ENCODE peak calls at places on chromosomes 1 and 21, in nine cellular contexts. P, W, S, D, I, T, M, U and J are unnamed samples.

GRCh38 chr1:184499626-184500025 is 112.8 kb downstream of the C1orf21 start:
- DNase-seq in I (no peak), P (no peak), S (no peak), W (no peak), T (no peak), M (no peak), D (no peak), U (no peak), J (no peak)

GRCh38 chr1:53520481-53520880 is 61.3 kb downstream of the DMRTB1 start:
- DNase-seq in I (no peak), S (no peak), W (no peak), P (no peak), M (no peak), T (no peak), D (no peak), U (no peak), J (no peak)

GRCh38 chr1:213683529-213683928 is 304.2 kb upstream of the PROX1 start:
- DNase-seq in U (no peak), P (no peak), S (no peak), W (no peak), M (no peak), D (no peak), I (no peak), T (no peak), J (no peak)

GRCh38 chr1:81800741-81801031 is at the start of gene ADGRL2:
- DNase-seq in T (no peak), U (no peak), D (no peak), M (peak), P (no peak), S (no peak), I (no peak), W (no peak), J (no peak)

GRCh38 chr1:214901718-214902117 is 180.8 kb upstream of the KCNK2 start:
- DNase-seq in T (no peak), S (peak), U (no peak), M (no peak), I (peak), D (no peak), W (peak), P (no peak), J (no peak)

GRCh38 chr21:41112740-41113692 is 54.9 kb upstream of the BACE2 start:
- DNase-seq in U (no peak), D (no peak), T (no peak), M (peak), I (no peak), W (no peak), S (no peak), P (no peak), J (peak)

GRCh38 chr1:156813750-156814570 is 2.7 kb downstream of the SH2D2A start:
- DNase-seq in S (peak), D (peak), U (no peak), I (peak), P (peak), W (peak), T (peak), M (no peak), J (peak)

GRCh38 chr1:179807691-179808485 is 64.8 kb downstream of the FAM163A start:
- DNase-seq in P (no peak), T (peak), D (no peak), W (peak), U (no peak), S (no peak), M (no peak), I (peak), J (no peak)

GRCh38 chr1:86445919-86446318 is 21.9 kb downstream of the CLCA2 start:
- DNase-seq in I (no peak), W (no peak), T (no peak), P (no peak), M (no peak), D (no peak), S (no peak), U (no peak), J (no peak)

GRCh38 chr1:209884249-209884648 is 53.8 kb upstream of the SYT14 start:
- DNase-seq in I (peak), W (no peak), U (no peak), T (no peak), D (no peak), M (no peak), P (no peak), S (no peak), J (no peak)

GRCh38 chr1:210246447-210246846 is 13.9 kb downstream of the SERTAD4 start:
- DNase-seq in D (no peak), I (peak), P (no peak), U (no peak), T (no peak), W (no peak), S (no peak), M (no peak), J (no peak)

GRCh38 chr1:71303617-71304041 is 222.8 kb upstream of the ZRANB2 start:
- DNase-seq in U (no peak), T (no peak), I (peak), M (no peak), S (no peak), W (no peak), D (no peak), P (no peak), J (peak)

GRCh38 chr1:101365186-101365585 is 128.4 kb downstream of the S1PR1 start:
- DNase-seq in T (no peak), M (no peak), I (no peak), D (no peak), W (no peak), P (no peak), S (no peak), U (no peak), J (no peak)

GRCh38 chr1:150981177-150981804 is 801 bp upstream of the ANXA9 start:
- DNase-seq in M (no peak), P (no peak), D (peak), U (no peak), S (no peak), W (no peak), I (no peak), T (peak), J (peak)

GRCh38 chr21:35011681-35012080 is 37.4 kb downstream of the RUNX1 start:
- DNase-seq in P (no peak), D (no peak), T (no peak), M (no peak), W (no peak), I (no peak), U (no peak), S (no peak), J (peak)

GRCh38 chr1:86992790-86993189 is 78.4 kb downstream of the HS2ST1 start:
- DNase-seq in D (no peak), S (no peak), I (peak), M (no peak), P (no peak), T (no peak), W (peak), U (no peak), J (no peak)

GRCh38 chr1:52057245-52057644 is 1.1 kb downstream of the BTF3L4 start:
- DNase-seq in M (no peak), W (peak), D (no peak), S (no peak), I (no peak), P (no peak), U (no peak), T (no peak), J (peak)

GRCh38 chr1:224082146-224082545 is 31.8 kb upstream of the FBXO28 start:
- DNase-seq in T (no peak), S (no peak), W (no peak), M (no peak), D (no peak), I (no peak), U (no peak), P (no peak), J (no peak)

GRCh38 chr1:109091196-109092193 is 931 bp downstream of the TMEM167B start:
- DNase-seq in W (peak), I (peak), T (peak), D (no peak), M (peak), S (peak), U (no peak), P (no peak), J (peak)
- TF ChIP-seq MAX in W (no peak), I (no peak), T (no peak), D (no peak), M (peak), S (peak), U (no peak), P (peak), J (peak)

GRCh38 chr1:67307251-67308060 is at the start of gene IL12RB2:
- DNase-seq in I (no peak), D (no peak), T (no peak), U (no peak), W (no peak), M (peak), P (no peak), S (no peak), J (no peak)
- H3K4me3 ChIP-seq in I (peak), D (peak), T (no peak), U (peak), W (no peak), M (no peak), P (no peak), S (peak), J (no peak)

GRCh38 chr1:243489164-243489527 is 233.3 kb downstream of the SDCCAG8 start:
- DNase-seq in M (no peak), I (no peak), T (no peak), P (no peak), D (no peak), W (no peak), U (no peak), S (no peak), J (no peak)
- TF ChIP-seq MAX in M (no peak), I (no peak), T (no peak), P (no peak), D (no peak), W (no peak), U (no peak), S (no peak), J (no peak)

DNA sequence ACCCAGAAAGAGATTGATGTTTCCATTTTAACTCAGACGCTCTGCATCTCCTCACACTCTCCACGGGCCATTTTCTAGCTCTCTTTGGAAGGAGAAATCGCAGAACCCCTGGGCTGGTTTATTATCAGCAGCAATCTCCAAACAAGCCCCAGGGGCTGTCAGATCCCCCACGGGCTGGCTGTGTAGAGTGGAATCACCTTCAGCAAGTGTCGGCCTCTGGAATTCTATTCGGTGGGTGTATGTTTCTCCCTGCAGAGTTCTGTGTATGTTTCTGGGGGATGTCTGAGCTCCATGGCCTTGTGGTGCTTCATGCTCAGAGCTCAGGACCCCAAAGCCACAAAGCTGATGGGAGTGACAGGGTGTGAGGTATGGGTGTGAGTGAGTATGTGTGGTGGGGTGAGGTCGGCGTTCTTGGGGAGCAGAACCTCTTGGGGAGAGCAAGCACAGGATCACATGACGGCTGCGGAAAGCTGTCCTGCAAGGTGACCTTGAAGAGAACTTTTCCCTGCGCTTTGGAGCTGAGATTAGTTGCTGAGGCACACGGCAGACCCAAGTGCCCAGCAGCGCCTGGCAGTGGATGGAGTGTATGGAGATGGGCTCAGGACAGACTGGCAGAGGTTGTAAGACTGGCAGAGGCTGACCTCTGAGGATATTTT is 489 bp downstream of the ACOT11 start:
- DNase-seq in U (no peak), S (no peak), W (no peak), M (no peak), P (no peak), T (no peak), D (no peak), I (no peak), J (no peak)
- H3K4me3 ChIP-seq in U (no peak), S (no peak), W (no peak), M (peak), P (no peak), T (no peak), D (no peak), I (no peak), J (no peak)

GRCh38 chr1:240658312-240658975 is 46.5 kb upstream of the GREM2 start:
- DNase-seq in D (no peak), W (no peak), P (no peak), I (no peak), S (no peak), M (no peak), U (no peak), T (no peak), J (no peak)

GRCh38 chr1:240652554-240652953 is 40.6 kb upstream of the GREM2 start:
- DNase-seq in T (no peak), D (no peak), I (no peak), S (no peak), W (no peak), P (no peak), M (no peak), U (no peak), J (no peak)

GRCh38 chr1:240650877-240651276 is 38.9 kb upstream of the GREM2 start:
- DNase-seq in W (no peak), P (no peak), I (no peak), S (no peak), U (no peak), D (no peak), M (no peak), T (no peak), J (no peak)

GRCh38 chr1:240649733-240650700 is 38.1 kb upstream of the GREM2 start:
- DNase-seq in D (no peak), U (no peak), S (no peak), P (no peak), M (no peak), I (no peak), T (no peak), W (no peak), J (peak)

GRCh38 chr1:240653030-240653429 is 41.1 kb upstream of the GREM2 start:
- DNase-seq in P (no peak), D (no peak), T (no peak), W (no peak), I (no peak), U (no peak), M (no peak), S (no peak), J (no peak)
- TF ChIP-seq MAX in P (no peak), D (no peak), T (no peak), W (no peak), I (no peak), U (no peak), M (no peak), S (no peak), J (no peak)

GRCh38 chr1:36925251-36925650 is 109.1 kb downstream of the GRIK3 start:
- DNase-seq in P (no peak), D (no peak), T (no peak), M (peak), S (no peak), U (no peak), I (no peak), W (no peak), J (no peak)

GRCh38 chr1:36922593-36923251 is 111.6 kb downstream of the GRIK3 start:
- DNase-seq in I (no peak), S (no peak), T (no peak), U (no peak), W (no peak), D (no peak), P (no peak), M (no peak), J (no peak)

GRCh38 chr1:36922071-36922470 is 112.2 kb downstream of the GRIK3 start:
- DNase-seq in U (no peak), T (no peak), W (no peak), D (no peak), S (no peak), M (no peak), P (no peak), I (no peak), J (no peak)

GRCh38 chr1:36920801-36921405 is 113.4 kb downstream of the GRIK3 start:
- DNase-seq in M (no peak), U (no peak), S (no peak), P (no peak), D (no peak), W (no peak), T (no peak), I (no peak), J (no peak)

GRCh38 chr1:36924282-36924791 is 110.0 kb downstream of the GRIK3 start:
- DNase-seq in U (no peak), W (peak), P (no peak), I (peak), D (peak), S (peak), T (peak), M (peak), J (peak)
- H3K4me3 ChIP-seq in U (no peak), W (no peak), P (no peak), I (no peak), D (no peak), S (no peak), T (no peak), M (no peak), J (no peak)

GRCh38 chr1:207794861-207795260 is 43.0 kb downstream of the CD46 start:
- DNase-seq in U (no peak), P (no peak), D (no peak), T (no peak), S (no peak), W (no peak), I (peak), M (no peak), J (no peak)

GRCh38 chr1:207801819-207802218 is 50.0 kb downstream of the CD46 start:
- DNase-seq in M (no peak), P (no peak), I (no peak), S (no peak), W (no peak), D (no peak), U (no peak), T (no peak), J (no peak)

GRCh38 chr1:207799989-207800648 is 48.3 kb downstream of the CD46 start:
- DNase-seq in W (no peak), D (no peak), S (no peak), M (no peak), I (no peak), T (no peak), P (no peak), U (no peak), J (no peak)

GRCh38 chr1:207797229-207797973 is 45.5 kb downstream of the CD46 start:
- DNase-seq in M (peak), D (peak), I (peak), T (peak), U (peak), W (peak), S (peak), P (peak), J (peak)

GRCh38 chr1:207798847-207799246 is 47.0 kb downstream of the CD46 start:
- DNase-seq in U (no peak), M (no peak), D (no peak), P (no peak), T (no peak), W (no peak), I (no peak), S (no peak), J (peak)
- TF ChIP-seq MAX in U (no peak), M (no peak), D (no peak), P (no peak), T (no peak), W (no peak), I (no peak), S (no peak), J (no peak)